ENCODE peak calls at places on chromosomes 7 and 10, in eight cellular contexts. D, Y, E, P, C, W, V and O are unnamed samples.

GRCh38 chr7:106757846-106758245 is 96.9 kb upstream of the CCDC71L start:
- DNase-seq in D (peak), E (no peak), Y (no peak), C (peak), P (peak), W (peak), V (no peak), O (no peak)

GRCh38 chr10:117419921-117420320 is 44.7 kb upstream of the PDZD8 start:
- DNase-seq in C (no peak), Y (no peak), W (peak), E (no peak), P (no peak), D (peak), V (no peak), O (no peak)

GRCh38 chr7:142089035-142089434 is 22.5 kb upstream of the MGAM2 start:
- DNase-seq in E (no peak), W (no peak), P (no peak), D (no peak), V (no peak), Y (no peak), C (no peak), O (no peak)

GRCh38 chr10:7027913-7028808 is 382.7 kb downstream of the SFMBT2 start:
- DNase-seq in D (peak), W (peak), Y (no peak), C (no peak), P (no peak), E (no peak), V (no peak), O (no peak)

GRCh38 chr7:130896051-130896881 is 162.3 kb upstream of the KLF14 start:
- DNase-seq in V (no peak), Y (no peak), P (no peak), W (no peak), E (no peak), D (peak), C (no peak), O (no peak)

GRCh38 chr7:30252885-30253795 is 31.3 kb upstream of the ZNRF2 start:
- DNase-seq in C (peak), V (peak), P (peak), E (no peak), D (peak), W (peak), Y (no peak), O (peak)

GRCh38 chr7:116528008-116528789 is 3.4 kb downstream of the CAV1 start:
- DNase-seq in P (peak), D (peak), V (no peak), C (no peak), E (no peak), W (peak), Y (no peak), O (no peak)

GRCh38 chr7:91068136-91068795 is 196.0 kb upstream of the FZD1 start:
- DNase-seq in V (no peak), P (no peak), D (no peak), W (no peak), E (no peak), C (no peak), Y (no peak), O (no peak)

GRCh38 chr10:105843786-105844560 is 1202.9 kb downstream of the SORCS3 start:
- DNase-seq in P (no peak), C (peak), D (no peak), V (no peak), W (no peak), Y (peak), E (no peak), O (no peak)

GRCh38 chr10:43229208-43230061 is 37.4 kb downstream of the RASGEF1A start:
- DNase-seq in C (peak), D (no peak), V (peak), W (no peak), P (peak), E (no peak), Y (peak), O (peak)

GRCh38 chr7:51290702-51291290 is 25.8 kb downstream of the COBL start:
- DNase-seq in P (no peak), E (no peak), Y (no peak), W (no peak), V (no peak), D (no peak), C (no peak), O (no peak)

GRCh38 chr7:12139421-12139820 is 71.7 kb upstream of the TMEM106B start:
- DNase-seq in D (peak), Y (no peak), C (no peak), E (no peak), P (no peak), V (no peak), W (peak), O (no peak)

GRCh38 chr10:80260295-80261243 is 28.9 kb downstream of the MAT1A start:
- DNase-seq in E (peak), W (peak), Y (peak), D (peak), V (no peak), P (no peak), C (no peak), O (no peak)

GRCh38 chr7:114182837-114183236 is 231.8 kb upstream of the FOXP2 start:
- DNase-seq in E (no peak), P (no peak), W (no peak), C (no peak), V (no peak), Y (peak), D (no peak), O (no peak)

GRCh38 chr7:28990200-28990960 is 32.2 kb upstream of the TRIL start:
- DNase-seq in V (no peak), D (peak), W (peak), Y (peak), E (no peak), C (no peak), P (peak), O (no peak)

GRCh38 chr10:86681047-86681446 is 12.7 kb downstream of the LDB3 start:
- DNase-seq in V (no peak), Y (no peak), W (peak), D (no peak), E (no peak), P (peak), C (no peak), O (peak)

GRCh38 chr7:7564323-7564780 is 2.3 kb upstream of the MIOS start:
- DNase-seq in V (no peak), E (no peak), C (no peak), W (peak), Y (no peak), D (peak), P (no peak), O (no peak)

GRCh38 chr10:28263136-28263857 is 39.6 kb downstream of the MPP7 start:
- DNase-seq in Y (no peak), C (no peak), P (no peak), W (peak), V (no peak), D (no peak), E (no peak), O (no peak)

GRCh38 chr7:106916689-106917088 is 51.6 kb downstream of the PIK3CG start:
- DNase-seq in C (no peak), W (no peak), Y (no peak), P (no peak), V (no peak), E (no peak), D (no peak), O (no peak)

GRCh38 chr10:98267069-98267893 is 713 bp downstream of the LOXL4 start:
- DNase-seq in V (no peak), D (no peak), Y (no peak), W (no peak), E (no peak), P (no peak), C (no peak), O (no peak)

GRCh38 chr7:106100863-106101262 is 11.2 kb downstream of the SYPL1 start:
- DNase-seq in D (no peak), C (no peak), E (no peak), W (no peak), Y (no peak), P (no peak), V (no peak), O (no peak)